ENCODE peak calls at places on chromosomes 11 and 22, in six cellular contexts. One of them, this sample, is unnamed.

GRCh38 chr11:130945945-130946344 is 29.7 kb upstream of the SNX19 start:
- DNase-seq in SHP77: no peak
- DNase-seq in AG08395: peak
- DNase-seq in stimulated activated CD4-positive, alpha-beta T cell treated with anti-CD3 and anti-CD28 coated beads, TNF-alpha, amount 100 ng/mL, for 4 hours: no peak
- DNase-seq in amniotic epithelial cell: peak
- DNase-seq in foreskin keratinocyte: no peak
- DNase-seq in this sample: peak

GRCh38 chr11:93857413-93858185 is 7.2 kb upstream of the VSTM5 start:
- DNase-seq in SHP77: no peak
- DNase-seq in AG08395: no peak
- DNase-seq in stimulated activated CD4-positive, alpha-beta T cell treated with anti-CD3 and anti-CD28 coated beads, TNF-alpha, amount 100 ng/mL, for 4 hours: no peak
- DNase-seq in amniotic epithelial cell: no peak
- DNase-seq in foreskin keratinocyte: no peak
- DNase-seq in this sample: no peak

GRCh38 chr11:76369406-76369805 is 11.5 kb downstream of the THAP12 start:
- DNase-seq in SHP77: peak
- DNase-seq in AG08395: no peak
- DNase-seq in stimulated activated CD4-positive, alpha-beta T cell treated with anti-CD3 and anti-CD28 coated beads, TNF-alpha, amount 100 ng/mL, for 4 hours: no peak
- DNase-seq in amniotic epithelial cell: no peak
- DNase-seq in foreskin keratinocyte: no peak
- DNase-seq in this sample: no peak

GRCh38 chr22:50104149-50104548 is 14.3 kb downstream of the MOV10L1 start:
- DNase-seq in SHP77: no peak
- DNase-seq in AG08395: no peak
- DNase-seq in stimulated activated CD4-positive, alpha-beta T cell treated with anti-CD3 and anti-CD28 coated beads, TNF-alpha, amount 100 ng/mL, for 4 hours: no peak
- DNase-seq in amniotic epithelial cell: no peak
- DNase-seq in foreskin keratinocyte: no peak
- DNase-seq in this sample: no peak

GRCh38 chr11:122199661-122200060 is 83.6 kb upstream of the BLID start:
- DNase-seq in SHP77: no peak
- DNase-seq in AG08395: no peak
- DNase-seq in stimulated activated CD4-positive, alpha-beta T cell treated with anti-CD3 and anti-CD28 coated beads, TNF-alpha, amount 100 ng/mL, for 4 hours: no peak
- DNase-seq in amniotic epithelial cell: no peak
- DNase-seq in foreskin keratinocyte: no peak
- DNase-seq in this sample: no peak

GRCh38 chr22:37627545-37627944 is 11.9 kb upstream of the SH3BP1 start:
- DNase-seq in SHP77: no peak
- DNase-seq in AG08395: no peak
- DNase-seq in stimulated activated CD4-positive, alpha-beta T cell treated with anti-CD3 and anti-CD28 coated beads, TNF-alpha, amount 100 ng/mL, for 4 hours: no peak
- DNase-seq in amniotic epithelial cell: no peak
- DNase-seq in foreskin keratinocyte: no peak
- DNase-seq in this sample: no peak

GRCh38 chr11:69317401-69318092 is 23.6 kb downstream of the MYEOV start:
- DNase-seq in SHP77: no peak
- DNase-seq in AG08395: peak
- DNase-seq in stimulated activated CD4-positive, alpha-beta T cell treated with anti-CD3 and anti-CD28 coated beads, TNF-alpha, amount 100 ng/mL, for 4 hours: no peak
- DNase-seq in amniotic epithelial cell: no peak
- DNase-seq in foreskin keratinocyte: peak
- DNase-seq in this sample: no peak

GRCh38 chr11:79949574-79949973 is 508.7 kb upstream of the TENM4 start:
- DNase-seq in SHP77: no peak
- DNase-seq in AG08395: no peak
- DNase-seq in stimulated activated CD4-positive, alpha-beta T cell treated with anti-CD3 and anti-CD28 coated beads, TNF-alpha, amount 100 ng/mL, for 4 hours: no peak
- DNase-seq in amniotic epithelial cell: no peak
- DNase-seq in foreskin keratinocyte: no peak
- DNase-seq in this sample: no peak

GRCh38 chr11:128790200-128790599 is 76.9 kb downstream of the KCNJ1 start:
- DNase-seq in SHP77: no peak
- DNase-seq in AG08395: peak
- DNase-seq in stimulated activated CD4-positive, alpha-beta T cell treated with anti-CD3 and anti-CD28 coated beads, TNF-alpha, amount 100 ng/mL, for 4 hours: no peak
- DNase-seq in amniotic epithelial cell: peak
- DNase-seq in foreskin keratinocyte: no peak
- DNase-seq in this sample: peak

GRCh38 chr11:50164050-50164449 is 131.4 kb downstream of the OR4C45 start:
- DNase-seq in SHP77: no peak
- DNase-seq in AG08395: no peak
- DNase-seq in stimulated activated CD4-positive, alpha-beta T cell treated with anti-CD3 and anti-CD28 coated beads, TNF-alpha, amount 100 ng/mL, for 4 hours: no peak
- DNase-seq in amniotic epithelial cell: no peak
- DNase-seq in foreskin keratinocyte: no peak
- DNase-seq in this sample: no peak

GRCh38 chr22:24583221-24583971 is 9.5 kb downstream of the LRRC75B start:
- DNase-seq in SHP77: peak
- DNase-seq in AG08395: no peak
- DNase-seq in stimulated activated CD4-positive, alpha-beta T cell treated with anti-CD3 and anti-CD28 coated beads, TNF-alpha, amount 100 ng/mL, for 4 hours: no peak
- DNase-seq in amniotic epithelial cell: peak
- DNase-seq in foreskin keratinocyte: no peak
- DNase-seq in this sample: peak

GRCh38 chr11:34633990-34634725 is 13.3 kb downstream of the EHF start:
- DNase-seq in SHP77: no peak
- DNase-seq in AG08395: no peak
- DNase-seq in stimulated activated CD4-positive, alpha-beta T cell treated with anti-CD3 and anti-CD28 coated beads, TNF-alpha, amount 100 ng/mL, for 4 hours: no peak
- DNase-seq in amniotic epithelial cell: peak
- DNase-seq in foreskin keratinocyte: peak
- DNase-seq in this sample: no peak

GRCh38 chr22:34669001-34669400 is 397.0 kb upstream of the ISX start:
- DNase-seq in SHP77: no peak
- DNase-seq in AG08395: peak
- DNase-seq in stimulated activated CD4-positive, alpha-beta T cell treated with anti-CD3 and anti-CD28 coated beads, TNF-alpha, amount 100 ng/mL, for 4 hours: no peak
- DNase-seq in amniotic epithelial cell: no peak
- DNase-seq in foreskin keratinocyte: peak
- DNase-seq in this sample: no peak

GRCh38 chr22:45317551-45318167 is 7.9 kb downstream of the FAM118A start:
- DNase-seq in SHP77: peak
- DNase-seq in AG08395: peak
- DNase-seq in stimulated activated CD4-positive, alpha-beta T cell treated with anti-CD3 and anti-CD28 coated beads, TNF-alpha, amount 100 ng/mL, for 4 hours: no peak
- DNase-seq in amniotic epithelial cell: no peak
- DNase-seq in foreskin keratinocyte: peak
- DNase-seq in this sample: peak

GRCh38 chr22:44331881-44332714 is 19.3 kb upstream of the SHISAL1 start:
- DNase-seq in SHP77: peak
- DNase-seq in AG08395: peak
- DNase-seq in stimulated activated CD4-positive, alpha-beta T cell treated with anti-CD3 and anti-CD28 coated beads, TNF-alpha, amount 100 ng/mL, for 4 hours: no peak
- DNase-seq in amniotic epithelial cell: peak
- DNase-seq in foreskin keratinocyte: no peak
- DNase-seq in this sample: no peak

GRCh38 chr11:107011977-107012376 is 6.3 kb downstream of the GUCY1A2 start:
- DNase-seq in SHP77: no peak
- DNase-seq in AG08395: no peak
- DNase-seq in stimulated activated CD4-positive, alpha-beta T cell treated with anti-CD3 and anti-CD28 coated beads, TNF-alpha, amount 100 ng/mL, for 4 hours: no peak
- DNase-seq in amniotic epithelial cell: no peak
- DNase-seq in foreskin keratinocyte: no peak
- DNase-seq in this sample: no peak

GRCh38 chr11:67463680-67464410 is 5.2 kb downstream of the TMEM134 start:
- DNase-seq in SHP77: peak
- DNase-seq in AG08395: peak
- DNase-seq in stimulated activated CD4-positive, alpha-beta T cell treated with anti-CD3 and anti-CD28 coated beads, TNF-alpha, amount 100 ng/mL, for 4 hours: no peak
- DNase-seq in amniotic epithelial cell: peak
- DNase-seq in foreskin keratinocyte: peak
- DNase-seq in this sample: peak

GRCh38 chr22:50027639-50028537 is 15.3 kb upstream of the IL17REL start:
- DNase-seq in SHP77: no peak
- DNase-seq in AG08395: no peak
- DNase-seq in stimulated activated CD4-positive, alpha-beta T cell treated with anti-CD3 and anti-CD28 coated beads, TNF-alpha, amount 100 ng/mL, for 4 hours: no peak
- DNase-seq in amniotic epithelial cell: no peak
- DNase-seq in foreskin keratinocyte: peak
- DNase-seq in this sample: peak

GRCh38 chr11:14974723-14975587 is 2.8 kb upstream of the CALCA start:
- DNase-seq in SHP77: peak
- DNase-seq in AG08395: no peak
- DNase-seq in stimulated activated CD4-positive, alpha-beta T cell treated with anti-CD3 and anti-CD28 coated beads, TNF-alpha, amount 100 ng/mL, for 4 hours: peak
- DNase-seq in amniotic epithelial cell: peak
- DNase-seq in foreskin keratinocyte: peak
- DNase-seq in this sample: peak

This sample was measured in myocyte.